ENCODE peak calls at places on chromosomes 6 and 20, in six cellular contexts. X, K, A, Y, L and S are unnamed samples.
A peak's percentile ranks its signal among the peaks of the same experiment; 100 is the strongest.

GRCh38 chr6:5192135-5192794 is 68.5 kb downstream of the LYRM4 start:
- DNase-seq in X (no peak), K (no peak), A (no peak), Y (no peak), L (no peak), S (no peak)

GRCh38 chr20:58853976-58854637 is 1.6 kb downstream of the GNAS start:
- DNase-seq in X (no peak), K (no peak), A (no peak), Y (no peak), L (no peak), S (no peak)

GRCh38 chr6:54874349-54875048 is 27.9 kb downstream of the FAM83B start:
- DNase-seq in X (no peak), K (no peak), A (no peak), Y (no peak), L (no peak), S (no peak)

GRCh38 chr20:23096073-23096472 is 9.9 kb upstream of the CD93 start:
- DNase-seq in X (no peak), K (no peak), A (no peak), Y (no peak), L (no peak), S (no peak)

GRCh38 chr6:151310852-151311767 is 71.3 kb downstream of the AKAP12 start:
- DNase-seq in X (no peak), K (no peak), A (no peak), Y (no peak), L (no peak), S (no peak)

GRCh38 chr20:5848711-5849505 is 98.7 kb downstream of the SHLD1 start:
- DNase-seq in X (peak; percentile 11), K (no peak), A (no peak), Y (no peak), L (no peak), S (no peak)

GRCh38 chr6:7058250-7058923 is 49.4 kb upstream of the RREB1 start:
- DNase-seq in X (peak; percentile 51), K (no peak), A (peak; percentile 59), Y (no peak), L (no peak), S (peak; percentile 98)

GRCh38 chr6:166861961-166862286 is 94.4 kb downstream of the RNASET2 start:
- DNase-seq in X (no peak), K (no peak), A (no peak), Y (no peak), L (no peak), S (no peak)

GRCh38 chr6:71333700-71334099 is 45.1 kb downstream of the OGFRL1 start:
- DNase-seq in X (no peak), K (no peak), A (peak; percentile 40), Y (no peak), L (no peak), S (peak; percentile 88)

GRCh38 chr6:17091122-17091521 is 10.7 kb upstream of the STMND1 start:
- DNase-seq in X (no peak), K (peak; percentile 14), A (no peak), Y (no peak), L (no peak), S (no peak)

GRCh38 chr6:166483556-166484250 is 101.0 kb upstream of the MPC1 start:
- DNase-seq in X (no peak), K (no peak), A (no peak), Y (no peak), L (no peak), S (no peak)

GRCh38 chr6:33207569-33208088 is 671 bp upstream of the RING1 start:
- DNase-seq in X (no peak), K (no peak), A (no peak), Y (no peak), L (no peak), S (no peak)

GRCh38 chr6:168102093-168102985 is 23.3 kb upstream of the FRMD1 start:
- DNase-seq in X (peak; percentile 91), K (no peak), A (no peak), Y (no peak), L (no peak), S (no peak)

GRCh38 chr6:26543953-26544352 is 5.8 kb downstream of the HMGN4 start:
- DNase-seq in X (no peak), K (peak; percentile 57), A (no peak), Y (peak; percentile 13), L (no peak), S (no peak)

GRCh38 chr6:15996030-15996429 is 132.9 kb upstream of the MYLIP start:
- DNase-seq in X (no peak), K (no peak), A (no peak), Y (no peak), L (no peak), S (no peak)

GRCh38 chr20:9884666-9885065 is 45.8 kb upstream of the PAK5 start:
- DNase-seq in X (no peak), K (no peak), A (no peak), Y (no peak), L (no peak), S (no peak)

GRCh38 chr6:15479761-15480160 is 183.1 kb downstream of the DTNBP1 start:
- DNase-seq in X (no peak), K (no peak), A (no peak), Y (no peak), L (no peak), S (no peak)

GRCh38 chr6:6861346-6861745 is 246.4 kb upstream of the RREB1 start:
- DNase-seq in X (no peak), K (no peak), A (no peak), Y (no peak), L (no peak), S (no peak)

GRCh38 chr6:163712981-163713380 is 298.5 kb downstream of the QKI start:
- DNase-seq in X (no peak), K (no peak), A (no peak), Y (no peak), L (no peak), S (no peak)

GRCh38 chr20:45059022-45059728 is 41.8 kb downstream of the KCNS1 start:
- DNase-seq in X (no peak), K (no peak), A (no peak), Y (no peak), L (no peak), S (no peak)

GRCh38 chr6:42105714-42106662 is 36.4 kb downstream of the C6orf132 start:
- DNase-seq in X (no peak), K (no peak), A (no peak), Y (no peak), L (no peak), S (no peak)

GRCh38 chr6:42498473-42499128 is 46.9 kb upstream of the TRERF1 start:
- DNase-seq in X (no peak), K (no peak), A (no peak), Y (no peak), L (no peak), S (no peak)

GRCh38 chr20:1800777-1801176 is 94.4 kb upstream of the SIRPA start:
- DNase-seq in X (no peak), K (peak; percentile 22), A (peak; percentile 23), Y (no peak), L (no peak), S (no peak)

GRCh38 chr6:145736854-145737181 is 1.5 kb upstream of the EPM2A start:
- DNase-seq in X (no peak), K (no peak), A (no peak), Y (no peak), L (no peak), S (no peak)

GRCh38 chr6:164665328-164665727 is 644.1 kb downstream of the C6orf118 start:
- DNase-seq in X (no peak), K (no peak), A (no peak), Y (no peak), L (no peak), S (no peak)

GRCh38 chr6:75224303-75224926 is 18.6 kb upstream of the COL12A1 start:
- DNase-seq in X (no peak), K (no peak), A (no peak), Y (no peak), L (no peak), S (no peak)

GRCh38 chr6:131844243-131844841 is 36.5 kb downstream of the ENPP1 start:
- DNase-seq in X (no peak), K (no peak), A (peak; percentile 7), Y (no peak), L (no peak), S (no peak)

GRCh38 chr6:56538851-56539250 is 103.8 kb downstream of the DST start:
- DNase-seq in X (no peak), K (no peak), A (no peak), Y (no peak), L (no peak), S (no peak)

GRCh38 chr6:77334093-77334492 is 129.2 kb downstream of the HTR1B start:
- DNase-seq in X (no peak), K (no peak), A (no peak), Y (no peak), L (no peak), S (no peak)

GRCh38 chr6:89082439-89082838 is 1.9 kb downstream of the PNRC1 start:
- DNase-seq in X (no peak), K (peak; percentile 54), A (no peak), Y (no peak), L (no peak), S (no peak)

GRCh38 chr20:31606928-31607639 is 2.0 kb downstream of the ID1 start:
- DNase-seq in X (peak; percentile 67), K (peak; percentile 32), A (peak; percentile 41), Y (no peak), L (no peak), S (no peak)

GRCh38 chr20:47274449-47275108 is 81.9 kb downstream of the ZMYND8 start:
- DNase-seq in X (no peak), K (no peak), A (peak; percentile 44), Y (no peak), L (no peak), S (peak; percentile 87)

GRCh38 chr6:156687875-156688549 is 89.2 kb upstream of the ARID1B start:
- DNase-seq in X (no peak), K (no peak), A (no peak), Y (no peak), L (no peak), S (no peak)

GRCh38 chr20:25177890-25178321 is 17.6 kb upstream of the ENTPD6 start:
- DNase-seq in X (no peak), K (no peak), A (no peak), Y (no peak), L (no peak), S (no peak)

GRCh38 chr20:64049060-64049886 is at the start of gene SOX18:
- DNase-seq in X (no peak), K (no peak), A (no peak), Y (no peak), L (no peak), S (no peak)